ENCODE peak calls at places on chromosomes 1 and 21, in eight cellular contexts. R is upper lobe of left lung, E is right atrium auricular region, L is GM12864, T is endothelial cell, C is uterus, K is coronary artery, I is left ventricle myocardium inferior. G is an unnamed sample.

GRCh38 chr1:221708076-221708571 is 33.8 kb downstream of the DUSP10 start:
- DNase-seq in E (no peak), L (peak), K (no peak), C (no peak), R (no peak), T (no peak), I (no peak), G (no peak)

GRCh38 chr1:10628685-10629084 is 153.9 kb downstream of the PEX14 start:
- DNase-seq in L (no peak), R (no peak), K (no peak), I (peak), C (peak), T (no peak), E (no peak), G (no peak)

GRCh38 chr21:33871171-33871570 is 44.4 kb downstream of the ATP5PO start:
- DNase-seq in L (no peak), C (no peak), I (no peak), E (no peak), K (no peak), T (no peak), R (no peak), G (no peak)

GRCh38 chr21:38346286-38346685 is 89.5 kb downstream of the KCNJ15 start:
- DNase-seq in R (no peak), E (no peak), C (no peak), I (no peak), T (no peak), K (peak), L (no peak), G (no peak)

GRCh38 chr1:161198206-161198876 is 513 bp downstream of the ADAMTS4 start:
- DNase-seq in R (peak), L (no peak), T (peak), E (no peak), C (peak), K (no peak), I (peak), G (no peak)

GRCh38 chr1:178024504-178024903 is 54.6 kb upstream of the SEC16B start:
- DNase-seq in L (no peak), K (no peak), I (no peak), E (no peak), C (no peak), R (no peak), T (no peak), G (no peak)

GRCh38 chr1:245153645-245154428 is 948 bp upstream of the KIF26B start:
- DNase-seq in E (peak), T (peak), I (no peak), K (no peak), R (peak), L (no peak), C (no peak), G (peak)

GRCh38 chr1:110508531-110508930 is 10.4 kb downstream of the KCNA10 start:
- DNase-seq in E (no peak), C (no peak), R (no peak), T (no peak), I (no peak), L (no peak), K (no peak), G (no peak)

GRCh38 chr1:55916480-55916879 is 662.9 kb downstream of the PLPP3 start:
- DNase-seq in R (no peak), T (no peak), E (no peak), I (no peak), L (no peak), C (no peak), K (no peak), G (no peak)

GRCh38 chr1:168755800-168756418 is 26.9 kb upstream of the DPT start:
- DNase-seq in C (no peak), L (no peak), E (no peak), T (peak), I (no peak), K (no peak), R (no peak), G (no peak)

GRCh38 chr1:169163059-169163458 is 56.6 kb downstream of the ATP1B1 start:
- DNase-seq in T (no peak), I (no peak), R (no peak), K (no peak), C (no peak), E (no peak), L (no peak), G (no peak)

GRCh38 chr1:86912501-86912900 is 1.4 kb downstream of the SELENOF start:
- DNase-seq in R (no peak), C (no peak), I (no peak), L (no peak), E (no peak), T (no peak), K (no peak), G (no peak)

GRCh38 chr1:76291186-76291585 is 216.6 kb downstream of the ST6GALNAC3 start:
- DNase-seq in T (no peak), K (no peak), R (peak), C (no peak), I (no peak), E (no peak), L (no peak), G (no peak)

GRCh38 chr21:20004353-20004752 is 993.9 kb upstream of the NCAM2 start:
- DNase-seq in L (no peak), K (no peak), R (no peak), E (no peak), T (peak), I (no peak), C (no peak), G (no peak)

GRCh38 chr1:56835657-56836056 is 16.5 kb upstream of the FYB2 start:
- DNase-seq in K (no peak), I (no peak), L (no peak), T (no peak), E (no peak), R (no peak), C (no peak), G (no peak)

GRCh38 chr1:217425528-217425927 is 205.4 kb downstream of the GPATCH2 start:
- DNase-seq in E (no peak), T (no peak), K (no peak), R (no peak), I (no peak), C (no peak), L (no peak), G (no peak)

GRCh38 chr1:115428262-115428661 is 90.2 kb upstream of the NGF start:
- DNase-seq in T (no peak), I (no peak), C (no peak), R (no peak), K (no peak), E (no peak), L (no peak), G (no peak)

GRCh38 chr1:58927026-58927721 is 143.3 kb upstream of the JUN start:
- DNase-seq in L (no peak), C (no peak), T (no peak), R (no peak), K (no peak), I (no peak), E (peak), G (no peak)

GRCh38 chr1:61182049-61182448 is 99.7 kb downstream of the NFIA start:
- DNase-seq in C (no peak), K (no peak), R (no peak), I (no peak), E (no peak), L (no peak), T (no peak), G (no peak)

GRCh38 chr1:32241011-32241763 is 5.8 kb upstream of the FAM167B start:
- DNase-seq in T (peak), L (no peak), C (peak), K (peak), I (peak), R (peak), E (peak), G (no peak)
- TF ChIP-seq CTCF in T (no peak), L (no peak), C (no peak), K (no peak), I (no peak), R (no peak), E (no peak), G (no peak)

GRCh38 chr1:234373064-234373937 is at the start of gene COA6:
- DNase-seq in K (peak), C (peak), L (peak), R (peak), I (peak), E (peak), T (peak), G (peak)
- TF ChIP-seq CTCF in K (no peak), C (no peak), L (no peak), R (no peak), I (no peak), E (no peak), T (no peak), G (peak)

GRCh38 chr1:9018372-9018771 is 7.9 kb downstream of the SLC2A7 start:
- DNase-seq in C (no peak), I (peak), L (no peak), E (no peak), T (no peak), K (no peak), R (no peak), G (no peak)
- TF ChIP-seq CTCF in C (no peak), I (no peak), L (no peak), E (no peak), T (no peak), K (no peak), R (no peak), G (no peak)

GRCh38 chr21:28018741-28019669 is 973.7 kb downstream of the LTN1 start:
- DNase-seq in K (no peak), E (no peak), I (no peak), T (no peak), C (no peak), L (no peak), R (peak), G (no peak)
- TF ChIP-seq CTCF in K (no peak), E (no peak), I (peak), T (no peak), C (no peak), L (no peak), R (no peak), G (no peak)

GRCh38 chr21:44844256-44844655 is 26.4 kb upstream of the SUMO3 start:
- DNase-seq in R (no peak), L (no peak), T (no peak), I (no peak), E (no peak), C (no peak), K (no peak), G (no peak)

GRCh38 chr21:44846485-44847260 is 26.8 kb downstream of the PTTG1IP start:
- DNase-seq in C (no peak), E (peak), T (no peak), L (no peak), R (no peak), I (peak), K (peak), G (no peak)

GRCh38 chr21:44845418-44846200 is 27.7 kb upstream of the SUMO3 start:
- DNase-seq in I (peak), C (peak), R (peak), K (no peak), T (peak), E (peak), L (no peak), G (no peak)

GRCh38 chr21:44847261-44848056 is 26.0 kb downstream of the PTTG1IP start:
- DNase-seq in C (no peak), E (no peak), T (no peak), R (peak), K (no peak), I (no peak), L (no peak), G (peak)

DNA sequence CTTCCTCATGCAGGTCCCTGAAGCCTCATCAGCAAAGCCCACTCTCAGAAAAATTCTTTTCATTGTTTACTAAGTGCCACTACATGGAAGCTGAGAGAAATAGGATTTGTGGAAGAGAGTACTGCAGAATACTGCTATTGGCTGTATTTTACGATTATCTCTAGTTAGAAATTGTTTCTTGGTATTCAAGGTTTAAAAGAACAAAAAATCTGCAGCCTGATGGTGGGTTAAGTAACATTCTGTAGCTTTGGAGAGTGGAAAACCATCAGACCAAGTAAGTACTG is 27.3 kb downstream of the PTTG1IP start:
- DNase-seq in E (no peak), L (no peak), I (no peak), K (no peak), R (no peak), C (no peak), T (no peak), G (no peak)
- TF ChIP-seq CTCF in E (no peak), L (no peak), I (no peak), K (no peak), R (no peak), C (no peak), T (no peak), G (peak)

GRCh38 chr21:44378646-44379581 is 25.5 kb downstream of the TRPM2 start:
- DNase-seq in L (no peak), C (no peak), E (no peak), T (no peak), R (peak), K (peak), I (no peak), G (peak)

GRCh38 chr21:44377922-44378645 is 24.7 kb downstream of the TRPM2 start:
- DNase-seq in E (no peak), I (no peak), R (no peak), T (no peak), L (no peak), C (no peak), K (peak), G (peak)

GRCh38 chr21:44375686-44376320 is 22.4 kb downstream of the TRPM2 start:
- DNase-seq in L (no peak), T (no peak), R (no peak), E (no peak), I (no peak), C (no peak), K (peak), G (peak)

GRCh38 chr21:44376606-44377005 is 23.2 kb downstream of the TRPM2 start:
- DNase-seq in K (peak), E (no peak), R (no peak), L (no peak), T (no peak), I (no peak), C (no peak), G (peak)

DNA sequence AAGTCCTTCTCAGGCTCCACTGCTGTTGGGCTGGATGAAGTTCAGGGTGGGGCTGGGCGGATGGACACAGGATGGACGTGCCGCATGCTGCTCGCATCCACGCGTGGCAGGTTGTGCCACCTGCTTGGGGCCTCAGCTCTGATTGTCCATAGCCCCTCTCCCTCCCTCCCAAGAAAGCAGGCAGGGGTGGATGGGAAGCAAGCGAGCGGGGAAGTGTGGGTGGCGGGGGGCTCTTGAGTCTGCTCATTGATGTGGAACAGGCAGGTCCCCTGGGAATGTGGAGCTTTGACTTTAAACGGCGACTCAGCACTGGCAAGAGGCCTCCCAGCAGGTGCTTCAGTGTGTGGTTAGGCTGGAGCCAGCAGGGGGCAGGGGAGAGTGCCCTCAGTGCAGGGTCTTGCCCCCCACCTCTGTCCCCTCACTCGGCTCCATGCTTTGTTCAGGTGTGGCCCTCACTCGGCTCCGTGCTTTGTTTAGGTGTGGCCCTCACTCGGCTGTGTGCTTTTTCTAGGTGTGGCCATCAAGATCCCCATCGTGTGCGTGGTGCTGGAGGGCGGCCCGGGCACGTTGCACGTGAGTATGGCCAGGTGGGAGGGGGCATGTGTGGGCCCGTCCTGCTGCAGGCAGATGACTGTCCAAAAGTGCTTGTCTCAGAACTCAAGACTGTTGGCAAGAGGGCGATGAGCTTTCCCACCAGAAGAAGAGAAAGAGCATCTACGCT is 23.9 kb downstream of the TRPM2 start:
- DNase-seq in K (peak), I (no peak), T (no peak), L (no peak), R (no peak), C (no peak), E (no peak), G (peak)
- TF ChIP-seq CTCF in K (no peak), I (no peak), T (no peak), L (peak), R (peak), C (no peak), E (no peak), G (peak)

GRCh38 chr1:67371043-67371442 is 59.2 kb downstream of the SERBP1 start:
- DNase-seq in C (no peak), I (no peak), K (no peak), R (no peak), T (no peak), L (no peak), E (no peak), G (no peak)

GRCh38 chr1:67372898-67373297 is 57.3 kb downstream of the SERBP1 start:
- DNase-seq in T (no peak), I (no peak), K (no peak), R (no peak), L (no peak), C (no peak), E (no peak), G (no peak)

GRCh38 chr1:67372136-67372535 is 58.1 kb downstream of the SERBP1 start:
- DNase-seq in E (no peak), I (no peak), L (no peak), C (no peak), K (no peak), R (no peak), T (no peak), G (no peak)

GRCh38 chr1:67371681-67372080 is 58.5 kb downstream of the SERBP1 start:
- DNase-seq in L (no peak), K (no peak), E (no peak), T (no peak), I (no peak), C (no peak), R (no peak), G (no peak)

DNA sequence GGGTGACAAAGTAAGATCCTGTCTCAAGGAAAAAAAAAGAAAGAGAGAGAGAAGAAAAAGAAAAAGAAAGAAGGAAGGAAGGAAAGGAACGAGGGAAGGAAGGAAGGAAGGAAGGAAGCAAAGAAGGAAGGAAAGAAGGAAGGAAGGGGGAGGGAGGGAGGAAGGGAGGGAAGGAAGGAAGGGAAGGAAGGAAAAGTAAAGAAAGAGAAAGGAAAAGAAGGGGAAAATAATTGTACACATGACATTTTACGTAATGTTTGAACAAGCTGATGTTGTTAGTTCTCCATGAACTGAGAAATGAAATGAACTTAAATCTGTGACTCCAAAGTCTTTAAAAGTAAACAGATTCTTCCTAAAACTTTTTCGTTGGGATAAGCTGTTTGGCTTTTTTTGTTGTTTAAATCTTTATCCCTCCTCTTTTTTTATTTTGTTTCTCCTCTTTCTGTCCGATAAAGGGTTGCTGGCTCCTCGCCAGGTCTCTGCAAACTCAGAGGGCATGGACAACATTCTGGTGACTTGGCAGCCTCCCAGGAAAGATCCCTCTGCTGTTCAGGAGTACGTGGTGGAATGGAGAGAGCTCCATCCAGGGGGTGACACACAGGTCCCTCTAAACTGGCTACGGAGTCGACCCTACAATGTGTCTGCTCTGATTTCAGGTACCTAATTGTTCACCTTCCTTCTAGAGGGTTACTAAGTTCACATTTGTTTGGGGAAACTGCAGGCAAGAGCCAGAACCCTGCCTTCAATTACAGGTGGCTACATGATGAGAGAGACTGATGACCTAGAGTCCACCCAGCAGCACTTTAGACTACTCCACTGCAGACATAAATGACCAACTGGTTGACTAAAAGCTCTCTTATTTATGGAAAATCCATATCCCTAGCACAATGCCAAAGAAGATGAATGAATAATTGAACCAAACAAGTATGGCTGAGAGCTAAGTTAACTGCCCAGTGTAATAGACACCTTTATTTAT is 60.0 kb downstream of the IL12RB2 start:
- DNase-seq in C (peak), L (no peak), I (peak), T (no peak), K (no peak), R (no peak), E (no peak), G (no peak)
- TF ChIP-seq CTCF in C (no peak), L (no peak), I (peak), T (no peak), K (no peak), R (no peak), E (no peak), G (no peak)

GRCh38 chr1:46198026-46198826 is at the start of gene POMGNT1:
- DNase-seq in K (no peak), T (peak), L (no peak), I (peak), E (no peak), C (no peak), R (peak), G (peak)
- TF ChIP-seq CTCF in K (no peak), T (no peak), L (no peak), I (no peak), E (peak), C (no peak), R (no peak), G (no peak)

GRCh38 chr1:33802268-33802667 is 61.6 kb upstream of the HMGB4 start:
- DNase-seq in R (no peak), L (no peak), I (no peak), C (no peak), K (peak), E (no peak), T (no peak), G (no peak)
- TF ChIP-seq CTCF in R (no peak), L (no peak), I (no peak), C (no peak), K (no peak), E (no peak), T (no peak), G (no peak)